ENCODE peak calls at places on chromosome 17, in nine cellular contexts. N is activated CD8-positive, alpha-beta T cell treated with anti-CD3 and anti-CD28 coated beads, Interleukin-2, amount 10 ng/mL, durations not matched to agents 7 days and 5 days; Y is GM03348; X is stromal cell of bone marrow; W is activated CD8-positive, alpha-beta memory T cell treated with anti-CD3 and anti-CD28 coated beads, Interleukin-2, amount 50 U/mL, for 48 hours; S is endothelial cell of umbilical vein; L is HepG2; T is T-helper 2 cell; R is AG10803. E is an unnamed sample.

GRCh38 chr17:50188521-50189395 is 12.7 kb downstream of the COL1A1 start:
- DNase-seq in W (no peak), L (no peak), R (peak; percentile 82), T (no peak), Y (no peak), X (no peak), N (no peak), S (no peak), E (no peak)

GRCh38 chr17:63275318-63275967 is 170.7 kb downstream of the CYB561 start:
- DNase-seq in Y (peak; percentile 79), N (no peak), X (peak; percentile 95), S (peak; percentile 90), T (no peak), W (no peak), R (peak; percentile 93), L (peak; percentile 40), E (no peak)

GRCh38 chr17:61470530-61471136 is 18.4 kb downstream of the TBX4 start:
- DNase-seq in N (no peak), S (no peak), R (no peak), Y (no peak), T (no peak), W (no peak), X (no peak), L (no peak), E (no peak)

GRCh38 chr17:52201764-52202571 is 43.5 kb upstream of the CA10 start:
- DNase-seq in L (no peak), W (no peak), T (no peak), R (no peak), Y (no peak), N (no peak), X (no peak), S (no peak), E (no peak)

GRCh38 chr17:66299721-66300120 is 2.7 kb upstream of the PRKCA start:
- DNase-seq in S (no peak), T (no peak), X (no peak), N (no peak), L (no peak), W (no peak), Y (no peak), R (no peak), E (no peak)

GRCh38 chr17:66730497-66730923 is 104.4 kb upstream of the CACNG5 start:
- DNase-seq in Y (no peak), W (no peak), T (no peak), S (no peak), N (no peak), X (no peak), L (no peak), R (no peak), E (no peak)

GRCh38 chr17:26792486-26792885 is 501.4 kb upstream of the WSB1 start:
- DNase-seq in N (no peak), W (no peak), X (peak; percentile 1), Y (no peak), L (no peak), T (no peak), R (peak; percentile 9), S (peak; percentile 94), E (no peak)

GRCh38 chr17:27209316-27209715 is 84.6 kb upstream of the WSB1 start:
- DNase-seq in S (no peak), R (no peak), W (no peak), T (no peak), Y (no peak), N (no peak), X (no peak), L (no peak), E (no peak)

GRCh38 chr17:40450175-40450574 is 6.9 kb downstream of the IGFBP4 start:
- DNase-seq in L (peak; percentile 54), R (no peak), X (no peak), S (peak; percentile 65), N (peak; percentile 58), W (no peak), Y (no peak), T (peak; percentile 15), E (no peak)

GRCh38 chr17:5672815-5673430 is 88.6 kb upstream of the NLRP1 start:
- DNase-seq in X (no peak), N (no peak), S (no peak), T (no peak), R (no peak), W (no peak), L (no peak), Y (no peak), E (no peak)

GRCh38 chr17:21201302-21201602 is 12.7 kb downstream of the TMEM11 start:
- DNase-seq in W (no peak), L (no peak), X (no peak), Y (peak; percentile 37), T (no peak), S (no peak), R (peak; percentile 70), N (no peak), E (no peak)

GRCh38 chr17:64492481-64493109 is 4.3 kb downstream of the POLG2 start:
- DNase-seq in X (no peak), Y (peak; percentile 22), T (no peak), R (no peak), L (no peak), W (no peak), N (peak; percentile 48), S (peak; percentile 51), E (no peak)

GRCh38 chr17:76565728-76566612 is 19.7 kb downstream of the ST6GALNAC2 start:
- DNase-seq in R (no peak), W (no peak), N (no peak), Y (no peak), X (no peak), L (no peak), T (no peak), S (no peak), E (no peak)

GRCh38 chr17:9434502-9435113 is 141.0 kb downstream of the STX8 start:
- DNase-seq in Y (no peak), X (no peak), R (no peak), N (no peak), T (no peak), L (no peak), W (no peak), S (no peak), E (no peak)

GRCh38 chr17:42518755-42519545 is 17.1 kb upstream of the NAGLU start:
- DNase-seq in T (no peak), W (no peak), N (no peak), S (peak; percentile 81), L (peak; percentile 63), Y (no peak), R (peak; percentile 25), X (no peak), E (no peak)

GRCh38 chr17:45364531-45365390 is 47.9 kb upstream of the MAP3K14 start:
- DNase-seq in W (peak; percentile 44), R (peak; percentile 59), L (no peak), X (no peak), T (no peak), Y (peak; percentile 64), S (peak; percentile 30), N (no peak), E (no peak)

GRCh38 chr17:80805032-80805751 is 186.4 kb upstream of the CHMP6 start:
- DNase-seq in N (no peak), X (no peak), R (no peak), W (peak; percentile 17), S (no peak), L (no peak), Y (no peak), T (no peak), E (no peak)

GRCh38 chr17:28950017-28950751 is 1.1 kb downstream of the PHF12 start:
- DNase-seq in Y (peak; percentile 45), L (peak; percentile 25), T (peak; percentile 51), N (peak; percentile 72), W (peak; percentile 81), S (peak; percentile 54), R (peak; percentile 32), X (no peak), E (peak; percentile 54)

GRCh38 chr17:78106211-78106610 is 22.3 kb downstream of the TMC6 start:
- DNase-seq in W (no peak), Y (no peak), S (no peak), L (no peak), X (no peak), N (no peak), R (no peak), T (no peak), E (no peak)

GRCh38 chr17:38867179-38867994 is 2.5 kb upstream of the LASP1 start:
- DNase-seq in X (no peak), N (peak; percentile 84), T (peak; percentile 57), R (peak; percentile 68), S (peak; percentile 66), W (peak; percentile 89), Y (peak; percentile 53), L (peak; percentile 77), E (no peak)

GRCh38 chr17:3750926-3751325 is 27.2 kb downstream of the HASPIN start:
- DNase-seq in S (no peak), N (peak; percentile 83), W (no peak), T (no peak), X (no peak), L (no peak), R (no peak), Y (no peak), E (no peak)

GRCh38 chr17:66837226-66837625 is 2.3 kb downstream of the CACNG5 start:
- DNase-seq in X (no peak), Y (no peak), W (no peak), S (no peak), N (no peak), T (no peak), R (no peak), L (no peak), E (no peak)

E was measured in hypothalamus.